ENCODE peak calls at places on chromosomes 7 and 10, in four cellular contexts. O is GM12878, Y is K562, R is A549. G is an unnamed sample.

GRCh38 chr10:100656479-100656878 is 88.9 kb upstream of the PAX2 start:
- DNase-seq in Y (peak; percentile 84), R (no peak), O (no peak), G (no peak)

GRCh38 chr7:158695726-158696452 is 8.7 kb downstream of the NCAPG2 start:
- DNase-seq in Y (peak; percentile 23), O (peak; percentile 28), R (peak; percentile 76), G (peak; percentile 34)

GRCh38 chr10:70672993-70673928 is 955 bp downstream of the ADAMTS14 start:
- DNase-seq in Y (peak; percentile 44), R (no peak), O (no peak), G (no peak)

GRCh38 chr7:43138710-43139601 is 26.5 kb downstream of the HECW1 start:
- DNase-seq in O (no peak), Y (no peak), R (no peak), G (no peak)

GRCh38 chr10:32005050-32005449 is 51.2 kb downstream of the KIF5B start:
- DNase-seq in O (peak; percentile 16), Y (peak; percentile 32), R (peak; percentile 70), G (peak; percentile 43)

GRCh38 chr7:70053970-70054369 is 455.7 kb downstream of the AUTS2 start:
- DNase-seq in Y (no peak), R (no peak), O (no peak), G (no peak)

GRCh38 chr10:127102176-127102575 is 94.2 kb downstream of the INSYN2A start:
- DNase-seq in O (no peak), R (no peak), Y (no peak), G (no peak)

GRCh38 chr7:146773506-146773905 is 656.9 kb downstream of the CNTNAP2 start:
- DNase-seq in R (no peak), O (no peak), Y (no peak), G (no peak)

GRCh38 chr7:157539521-157539920 is 202.7 kb downstream of the DNAJB6 start:
- DNase-seq in O (no peak), R (no peak), Y (no peak), G (no peak)

GRCh38 chr10:125823663-125824251 is 411 bp downstream of the BCCIP start:
- DNase-seq in O (no peak), Y (no peak), R (no peak), G (no peak)

GRCh38 chr7:32051128-32051527 is 19.1 kb downstream of the PDE1C start:
- DNase-seq in O (no peak), R (no peak), Y (no peak), G (no peak)

GRCh38 chr7:41977165-41977651 is 259.8 kb downstream of the GLI3 start:
- DNase-seq in R (peak; percentile 53), Y (no peak), O (no peak), G (peak; percentile 12)

GRCh38 chr7:67625257-67625713 is 628.7 kb downstream of the TYW1 start:
- DNase-seq in R (peak; percentile 77), O (no peak), Y (peak; percentile 88), G (peak; percentile 8)

GRCh38 chr10:122678266-122678665 is 21.4 kb downstream of the C10orf120 start:
- DNase-seq in Y (no peak), O (no peak), R (no peak), G (no peak)

GRCh38 chr7:45670227-45670626 is 96.1 kb downstream of the ADCY1 start:
- DNase-seq in O (no peak), Y (no peak), R (no peak), G (no peak)

GRCh38 chr10:91887075-91887899 is 22.0 kb downstream of the FGFBP3 start:
- DNase-seq in O (no peak), Y (no peak), R (peak; percentile 37), G (no peak)

GRCh38 chr7:21923663-21924062 is 22.0 kb downstream of the CDCA7L start:
- DNase-seq in O (no peak), R (no peak), Y (no peak), G (no peak)

GRCh38 chr7:100247152-100247757 is 27.5 kb downstream of the PVRIG start:
- DNase-seq in R (peak; percentile 97), Y (peak; percentile 63), O (no peak), G (peak; percentile 70)
- TF ChIP-seq CTCF in R (no peak), Y (no peak), O (no peak), G (peak; percentile 26)

GRCh38 chr7:55019329-55019690 is 493 bp downstream of the EGFR start:
- DNase-seq in O (no peak), Y (no peak), R (no peak), G (no peak)
- TF ChIP-seq RAD21 in O (no peak), Y (no peak), R (no peak), G (no peak)

GRCh38 chr7:73971701-73972341 is 56.2 kb upstream of the ELN start:
- DNase-seq in O (no peak), R (peak; percentile 16), Y (peak; percentile 11), G (peak; percentile 47)
- TF ChIP-seq CTCF in O (no peak), R (no peak), Y (peak; percentile 52), G (peak; percentile 45)

GRCh38 chr7:13017881-13018280 is 330.4 kb downstream of the ARL4A start:
- DNase-seq in O (no peak), Y (no peak), R (peak; percentile 54), G (peak; percentile 36)
- TF ChIP-seq RAD21 in O (no peak), Y (no peak), R (no peak), G (no peak)

DNA sequence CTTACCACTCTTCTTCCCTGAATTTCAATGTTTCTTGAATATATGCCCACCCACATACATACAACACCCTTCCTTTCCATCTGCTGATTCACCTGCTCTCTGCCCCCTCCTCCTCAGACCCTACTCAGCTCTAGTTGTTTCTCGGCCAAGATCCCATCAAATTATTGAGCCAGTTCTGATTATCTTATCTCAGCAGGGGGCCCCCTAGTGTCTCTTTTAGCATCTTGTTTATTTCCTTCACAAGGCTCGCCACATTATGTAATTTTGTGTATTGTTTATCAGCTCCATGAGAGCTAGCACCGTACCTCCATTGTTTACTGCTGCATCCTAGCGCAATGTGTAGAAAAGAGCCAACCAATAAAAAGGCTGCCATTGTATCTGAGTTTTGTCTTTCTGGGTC is 71.9 kb downstream of the FAM13C start:
- DNase-seq in O (no peak), Y (no peak), R (no peak), G (no peak)
- TF ChIP-seq CTCF in O (peak; percentile 27), Y (no peak), R (no peak), G (no peak)

G was measured in HCT116.